ENCODE peak calls at places on chromosomes 5 and 9, in eight cellular contexts. L, E, Z, O, Y, I, S and F are unnamed samples.

GRCh38 chr9:28409919-28410318 is 836.6 kb upstream of the C9orf72 start:
- DNase-seq in O (no peak), E (no peak), Z (no peak), Y (no peak), I (no peak), L (no peak), S (no peak), F (no peak)

GRCh38 chr9:132543960-132544359 is 38.4 kb upstream of the BARHL1 start:
- DNase-seq in E (no peak), L (no peak), I (no peak), S (no peak), O (no peak), Y (no peak), Z (no peak), F (no peak)

GRCh38 chr5:9776525-9776924 is 146.4 kb upstream of the TAS2R1 start:
- DNase-seq in Y (peak), S (no peak), O (no peak), I (no peak), E (no peak), Z (peak), L (no peak), F (no peak)

GRCh38 chr5:72234265-72234700 is 85.8 kb downstream of the MRPS27 start:
- DNase-seq in S (no peak), I (peak), Y (peak), Z (peak), O (no peak), L (no peak), E (no peak), F (peak)

GRCh38 chr9:134701581-134702259 is 60.1 kb downstream of the COL5A1 start:
- DNase-seq in O (no peak), L (no peak), I (no peak), Z (no peak), E (no peak), Y (no peak), S (no peak), F (no peak)

GRCh38 chr9:136305822-136306690 is 2.2 kb upstream of the CCDC187 start:
- DNase-seq in O (no peak), Z (no peak), I (no peak), E (no peak), L (no peak), Y (no peak), S (no peak), F (no peak)

GRCh38 chr9:99120256-99120655 is 15.3 kb downstream of the TGFBR1 start:
- DNase-seq in E (no peak), I (no peak), S (no peak), Y (no peak), O (no peak), L (no peak), Z (no peak), F (no peak)

GRCh38 chr9:109893222-109893621 is 113.2 kb downstream of the PALM2AKAP2 start:
- DNase-seq in Y (no peak), S (no peak), L (no peak), O (no peak), Z (no peak), I (no peak), E (no peak), F (no peak)

GRCh38 chr9:4048441-4048840 is 251.4 kb downstream of the GLIS3 start:
- DNase-seq in O (no peak), L (no peak), Z (peak), S (no peak), Y (peak), I (no peak), E (no peak), F (no peak)

GRCh38 chr9:135574331-135574730 is 12.8 kb downstream of the PAEP start:
- DNase-seq in I (no peak), S (peak), O (no peak), Z (peak), Y (no peak), E (no peak), L (no peak), F (peak)

GRCh38 chr9:36250079-36250478 is 8.2 kb downstream of the GNE start:
- DNase-seq in Z (peak), E (no peak), L (no peak), I (no peak), S (no peak), O (no peak), Y (no peak), F (no peak)

GRCh38 chr9:4741365-4742031 is 496 bp upstream of the AK3 start:
- DNase-seq in E (peak), L (no peak), Y (peak), S (peak), I (peak), O (no peak), Z (no peak), F (no peak)

GRCh38 chr5:106154280-106154716 is 1516.4 kb downstream of the EFNA5 start:
- DNase-seq in O (no peak), Z (no peak), E (no peak), S (no peak), L (peak), I (no peak), Y (no peak), F (no peak)

GRCh38 chr9:24504521-24504920 is 41.2 kb downstream of the IZUMO3 start:
- DNase-seq in E (no peak), I (no peak), S (no peak), Y (no peak), Z (no peak), O (no peak), L (no peak), F (no peak)

GRCh38 chr5:111530298-111530740 is 18.0 kb upstream of the STARD4 start:
- DNase-seq in Z (peak), L (no peak), S (no peak), I (peak), E (peak), Y (peak), O (peak), F (peak)

GRCh38 chr5:80070338-80071056 is 35.3 kb downstream of the THBS4 start:
- DNase-seq in E (no peak), Z (no peak), L (no peak), S (no peak), Y (peak), O (no peak), I (peak), F (no peak)

GRCh38 chr9:37300620-37301368 is 121.7 kb upstream of the GRHPR start:
- DNase-seq in O (no peak), I (no peak), L (no peak), Y (peak), Z (peak), S (no peak), E (no peak), F (no peak)

GRCh38 chr5:175202461-175203065 is 241.4 kb downstream of the DRD1 start:
- DNase-seq in Y (peak), Z (peak), I (no peak), E (no peak), L (no peak), O (no peak), S (peak), F (no peak)

GRCh38 chr5:110441035-110441434 is 285.4 kb downstream of the TMEM232 start:
- DNase-seq in Z (peak), O (no peak), E (no peak), Y (peak), L (no peak), I (peak), S (no peak), F (no peak)

GRCh38 chr5:160167623-160168165 is 48.4 kb upstream of the PWWP2A start:
- DNase-seq in E (no peak), S (no peak), I (no peak), Z (no peak), O (no peak), L (no peak), Y (no peak), F (no peak)

GRCh38 chr5:126799780-126800179 is 22.8 kb downstream of the LMNB1 start:
- DNase-seq in I (no peak), Z (no peak), E (no peak), S (no peak), O (no peak), L (no peak), Y (no peak), F (no peak)

GRCh38 chr5:57779383-57780223 is 297.0 kb upstream of the ACTBL2 start:
- DNase-seq in O (no peak), Y (peak), L (no peak), E (peak), Z (peak), I (peak), S (peak), F (no peak)

GRCh38 chr9:137193771-137194170 is 5.3 kb downstream of the SSNA1 start:
- DNase-seq in S (no peak), I (no peak), Z (no peak), E (no peak), L (no peak), O (no peak), Y (no peak), F (no peak)

GRCh38 chr9:109307380-109308240 is 13.2 kb downstream of the EPB41L4B start:
- DNase-seq in I (no peak), Y (no peak), L (no peak), Z (peak), E (no peak), S (no peak), O (no peak), F (no peak)

GRCh38 chr5:115184780-115185179 is 15.1 kb upstream of the TRIM36 start:
- DNase-seq in L (no peak), I (no peak), O (no peak), Y (peak), Z (no peak), E (no peak), S (no peak), F (no peak)

GRCh38 chr9:116096853-116097252 is 56.7 kb upstream of the PAPPA start:
- DNase-seq in S (no peak), Y (no peak), Z (no peak), O (no peak), I (no peak), L (no peak), E (no peak), F (no peak)

GRCh38 chr9:119924736-119925135 is 555.5 kb upstream of the BRINP1 start:
- DNase-seq in Y (no peak), I (no peak), Z (no peak), S (no peak), L (no peak), O (no peak), E (no peak), F (no peak)

GRCh38 chr9:89676281-89676680 is 71.5 kb downstream of the GADD45G start:
- DNase-seq in L (no peak), Y (no peak), Z (no peak), O (no peak), E (peak), I (no peak), S (no peak), F (no peak)

GRCh38 chr5:65562731-65563701 is at the start of the genes CENPK and PPWD1:
- DNase-seq in I (peak), Y (peak), S (peak), O (peak), Z (peak), L (peak), E (peak), F (peak)

GRCh38 chr9:133396952-133397351 is 20.8 kb downstream of the STKLD1 start:
- DNase-seq in S (no peak), Y (peak), Z (no peak), I (no peak), O (no peak), L (no peak), E (no peak), F (no peak)

GRCh38 chr5:156000115-156000514 is 326.8 kb upstream of the SGCD start:
- DNase-seq in Z (no peak), Y (no peak), O (no peak), L (no peak), I (no peak), E (no peak), S (no peak), F (no peak)

GRCh38 chr9:82031538-82032280 is 43.1 kb downstream of the SPATA31D1 start:
- DNase-seq in E (peak), S (no peak), O (no peak), Y (peak), Z (peak), I (no peak), L (no peak), F (no peak)

GRCh38 chr5:76403713-76403962 is 553 bp downstream of the IQGAP2 start:
- DNase-seq in Z (no peak), E (no peak), Y (no peak), S (peak), L (no peak), I (no peak), O (peak), F (no peak)

GRCh38 chr9:99249619-99250018 is 27.5 kb downstream of the SEC61B start:
- DNase-seq in I (no peak), O (no peak), L (no peak), E (no peak), S (no peak), Z (peak), Y (peak), F (peak)

GRCh38 chr5:4038994-4039393 is 443.4 kb downstream of the IRX1 start:
- DNase-seq in Z (no peak), O (no peak), S (no peak), L (no peak), E (no peak), I (no peak), Y (no peak), F (no peak)

GRCh38 chr9:115604831-115605483 is 487.0 kb upstream of the TNC start:
- DNase-seq in L (no peak), S (no peak), E (no peak), Z (peak), Y (peak), I (no peak), O (no peak), F (no peak)